ENCODE peak calls at places on chromosomes 6 and 20, in eight cellular contexts. F, H, L, S, Y, I, K and M are unnamed samples.
A peak's percentile ranks its signal among the peaks of the same experiment; 100 is the strongest.

GRCh38 chr6:17871836-17872235 is 115.6 kb downstream of the KIF13A start:
- DNase-seq in H (no peak), I (no peak), S (no peak), L (no peak), F (no peak), K (no peak), Y (no peak), M (no peak)

GRCh38 chr6:53793318-53793975 is 1.4 kb upstream of the LRRC1 start:
- DNase-seq in S (peak; percentile 62), I (peak; percentile 4), H (no peak), K (peak; percentile 60), L (no peak), F (no peak), Y (no peak), M (peak; percentile 74)

GRCh38 chr6:29959492-29959891 is 17.2 kb downstream of the HLA-A start:
- DNase-seq in Y (no peak), F (no peak), K (no peak), I (no peak), H (no peak), S (no peak), L (no peak), M (no peak)

GRCh38 chr6:139452176-139452876 is 77.9 kb upstream of the CITED2 start:
- DNase-seq in S (peak; percentile 95), K (no peak), I (no peak), H (no peak), Y (no peak), L (peak; percentile 27), F (no peak), M (peak; percentile 6)

GRCh38 chr20:19540401-19540800 is 217.7 kb upstream of the RIN2 start:
- DNase-seq in F (peak; percentile 11), Y (no peak), K (no peak), L (no peak), I (no peak), S (no peak), H (no peak), M (no peak)

GRCh38 chr6:34593741-34594140 is 37.6 kb upstream of the SPDEF start:
- DNase-seq in I (no peak), S (no peak), K (no peak), Y (no peak), L (no peak), H (no peak), F (no peak), M (no peak)

GRCh38 chr20:32912688-32913087 is 54.0 kb downstream of the EFCAB8 start:
- DNase-seq in F (no peak), Y (no peak), K (no peak), L (no peak), S (peak; percentile 4), I (no peak), H (no peak), M (no peak)

GRCh38 chr20:709421-709820 is 33.8 kb upstream of the SCRT2 start:
- DNase-seq in L (no peak), S (peak; percentile 10), F (no peak), K (no peak), H (peak; percentile 44), Y (no peak), I (no peak), M (no peak)

GRCh38 chr6:139368661-139369060 is 5.8 kb downstream of the CITED2 start:
- DNase-seq in I (no peak), K (peak; percentile 76), L (no peak), H (no peak), F (no peak), S (no peak), Y (no peak), M (no peak)

GRCh38 chr20:62155428-62156253 is 12.1 kb downstream of the SS18L1 start:
- DNase-seq in F (no peak), S (no peak), Y (no peak), H (no peak), I (no peak), K (no peak), L (no peak), M (peak; percentile 27)

GRCh38 chr20:31418307-31418706 is 12.3 kb upstream of the DEFB121 start:
- DNase-seq in F (no peak), I (no peak), Y (no peak), H (no peak), L (no peak), S (no peak), K (no peak), M (no peak)

GRCh38 chr20:24743641-24744040 is 205.4 kb upstream of the CST7 start:
- DNase-seq in H (no peak), F (no peak), Y (no peak), S (no peak), K (no peak), I (no peak), L (no peak), M (no peak)

GRCh38 chr6:167799033-167799933 is 27.4 kb upstream of the AFDN start:
- DNase-seq in H (no peak), K (no peak), S (peak; percentile 60), Y (no peak), F (no peak), L (peak; percentile 18), I (no peak), M (no peak)

GRCh38 chr6:133774356-133774755 is 114.6 kb upstream of the TCF21 start:
- DNase-seq in Y (no peak), S (peak; percentile 76), L (no peak), H (no peak), K (no peak), F (no peak), I (no peak), M (peak; percentile 72)

GRCh38 chr20:47847882-47848485 is 62.7 kb upstream of the SULF2 start:
- DNase-seq in Y (no peak), I (no peak), S (no peak), L (no peak), F (no peak), K (no peak), H (no peak), M (no peak)

GRCh38 chr6:13807691-13808090 is 6.7 kb downstream of the MCUR1 start:
- DNase-seq in F (no peak), S (peak; percentile 22), H (no peak), K (no peak), I (no peak), Y (no peak), L (no peak), M (peak; percentile 22)

GRCh38 chr6:154805288-154805911 is 72.2 kb downstream of the SCAF8 start:
- DNase-seq in L (peak; percentile 45), K (peak; percentile 16), F (no peak), Y (no peak), H (no peak), I (no peak), S (peak; percentile 82), M (no peak)

GRCh38 chr6:52389626-52390360 is 27.8 kb downstream of the PAQR8 start:
- DNase-seq in H (no peak), S (peak; percentile 44), Y (no peak), K (no peak), L (peak; percentile 31), F (peak; percentile 58), I (no peak), M (peak; percentile 81)

GRCh38 chr20:25285856-25286798 is 38.2 kb downstream of the PYGB start:
- DNase-seq in Y (no peak), H (peak; percentile 60), K (no peak), I (no peak), S (no peak), F (peak; percentile 1), L (no peak), M (no peak)

GRCh38 chr6:65531545-65531944 is 175.5 kb downstream of the EYS start:
- DNase-seq in Y (no peak), H (no peak), S (no peak), L (no peak), I (no peak), K (no peak), F (no peak), M (no peak)

GRCh38 chr6:16805190-16805860 is 44.1 kb upstream of the ATXN1 start:
- DNase-seq in H (no peak), L (no peak), I (no peak), Y (no peak), F (no peak), K (no peak), S (no peak), M (peak; percentile 46)